ENCODE peak calls at places on chromosome 9, in four cellular contexts. S is tibial artery, I is fibroblast of lung, M is left ventricle myocardium inferior. R is an unnamed sample.

GRCh38 chr9:120776788-120777187 is 16.4 kb downstream of the FBXW2 start:
- DNase-seq in M (no peak), I (no peak), S (no peak), R (no peak)

GRCh38 chr9:75889977-75890540 is 414 bp upstream of the PCSK5 start:
- DNase-seq in I (peak; percentile 75), S (peak; percentile 78), M (peak; percentile 28), R (no peak)

GRCh38 chr9:115764649-115765048 is 388.9 kb upstream of the PAPPA start:
- DNase-seq in M (no peak), I (no peak), S (no peak), R (no peak)

GRCh38 chr9:73441890-73442818 is 290.5 kb downstream of the ANXA1 start:
- DNase-seq in S (no peak), M (no peak), I (no peak), R (peak; percentile 19)

GRCh38 chr9:4833781-4834560 is 41.2 kb downstream of the RCL1 start:
- DNase-seq in I (peak; percentile 48), M (no peak), S (no peak), R (no peak)

GRCh38 chr9:76716270-76716669 is 48.0 kb upstream of the PCA3 start:
- DNase-seq in I (no peak), S (no peak), M (no peak), R (no peak)

GRCh38 chr9:4663956-4664355 is 1.9 kb downstream of the PLPP6 start:
- DNase-seq in M (no peak), I (no peak), S (no peak), R (no peak)

GRCh38 chr9:131546336-131547084 is 1.2 kb downstream of the PRRT1B start:
- DNase-seq in S (no peak), I (no peak), M (no peak), R (no peak)

GRCh38 chr9:123925820-123926219 is 4.1 kb downstream of the DENND1A start:
- DNase-seq in M (no peak), I (no peak), S (no peak), R (no peak)

GRCh38 chr9:69120380-69121154 is 53.5 kb upstream of the TJP2 start:
- DNase-seq in I (peak; percentile 21), S (no peak), M (no peak), R (no peak)

GRCh38 chr9:36319806-36320205 is 61.6 kb upstream of the GNE start:
- DNase-seq in M (no peak), I (no peak), S (no peak), R (peak; percentile 80)

GRCh38 chr9:42388146-42388690 is 204.8 kb downstream of the SPATA31A6 start:
- DNase-seq in I (no peak), S (no peak), M (no peak), R (no peak)

GRCh38 chr9:35696520-35697215 is 6.9 kb upstream of the TPM2 start:
- DNase-seq in I (peak; percentile 55), S (peak; percentile 80), M (peak; percentile 48), R (no peak)

GRCh38 chr9:15552641-15553527 is at the start of gene CCDC171:
- DNase-seq in M (peak; percentile 91), I (peak; percentile 95), S (peak; percentile 97), R (peak; percentile 89)
- TF ChIP-seq CTCF in M (no peak), I (no peak), S (no peak), R (no peak)

DNA sequence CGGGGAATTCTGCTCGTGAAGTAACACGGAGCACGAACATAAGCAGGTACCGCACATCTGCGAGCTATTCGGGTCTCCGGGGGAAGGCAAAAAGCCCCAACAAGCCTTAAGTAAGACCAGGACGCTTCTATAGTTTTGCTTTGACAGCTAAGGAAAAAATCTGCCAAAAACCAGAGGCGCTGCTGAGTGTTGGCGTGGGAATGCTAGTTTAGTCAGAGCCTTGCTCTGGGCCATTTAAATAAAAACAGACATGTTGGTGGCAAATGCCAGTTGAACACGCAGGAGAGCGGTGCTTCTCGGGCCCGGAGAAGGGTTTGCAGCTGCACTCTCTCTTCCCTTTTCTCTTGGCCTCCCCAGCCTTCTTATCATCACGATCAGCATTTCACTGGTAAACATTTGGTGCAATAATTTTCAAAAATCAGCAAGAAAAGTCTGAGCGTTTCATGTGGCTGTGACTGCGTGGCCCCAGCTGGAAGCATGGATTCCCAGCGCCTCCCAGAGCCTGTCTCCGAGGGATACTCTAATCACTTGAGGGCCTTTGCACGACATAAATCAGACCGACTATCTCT is 6.4 kb upstream of the NOTCH1 start:
- DNase-seq in I (peak; percentile 86), M (no peak), S (peak; percentile 80), R (no peak)
- H3K4me3 ChIP-seq in I (no peak overlapping the region), M (no peak overlapping the region), S (peak overlapping the region; percentile 37), R (no peak overlapping the region)

GRCh38 chr9:113995963-113996362 is 82.1 kb downstream of the AMBP start:
- DNase-seq in M (no peak), S (no peak), I (no peak), R (no peak)

GRCh38 chr9:113996531-113997001 is 81.5 kb downstream of the AMBP start:
- DNase-seq in I (no peak), M (no peak), S (no peak), R (no peak)

GRCh38 chr9:113998114-113998513 is 80.0 kb downstream of the AMBP start:
- DNase-seq in S (no peak), M (no peak), I (no peak), R (no peak)

GRCh38 chr9:113998529-113999255 is 79.4 kb downstream of the AMBP start:
- DNase-seq in S (no peak), I (peak; percentile 18), M (no peak), R (no peak)

GRCh38 chr9:113997610-113998009 is 80.5 kb downstream of the AMBP start:
- DNase-seq in I (no peak), M (no peak), S (no peak), R (no peak)
- H3K36me3 ChIP-seq in I (peaks cover 5% of the 10 kb centered on the region), M (no peaks in the 10 kb centered on the region), S (peaks cover 15% of the 10 kb centered on the region), R (peaks cover 1% of the 10 kb centered on the region)

GRCh38 chr9:107043886-107044285 is 180.9 kb downstream of the ZNF462 start:
- DNase-seq in S (no peak), M (no peak), I (no peak), R (no peak)
- TF ChIP-seq CTCF in S (no peak), M (peak; percentile 36), I (no peak), R (no peak)

GRCh38 chr9:133125706-133126696 is 5.0 kb upstream of the RALGDS start:
- DNase-seq in S (no peak), M (no peak), I (peak; percentile 53), R (no peak)
- H3K4me3 ChIP-seq in S (peak overlapping the region; percentile 30), M (peak overlapping the region; percentile 52), I (no peak overlapping the region), R (no peak overlapping the region)

GRCh38 chr9:19376931-19377330 is 3.1 kb downstream of the RPS6 start:
- DNase-seq in S (no peak), I (no peak), M (no peak), R (no peak)

GRCh38 chr9:19371942-19372341 is 8.1 kb downstream of the RPS6 start:
- DNase-seq in I (no peak), M (no peak), S (no peak), R (no peak)

GRCh38 chr9:19372576-19372975 is 7.5 kb downstream of the RPS6 start:
- DNase-seq in I (no peak), S (no peak), M (no peak), R (no peak)

GRCh38 chr9:19375536-19375935 is 4.5 kb downstream of the RPS6 start:
- DNase-seq in M (no peak), I (no peak), S (no peak), R (no peak)

DNA sequence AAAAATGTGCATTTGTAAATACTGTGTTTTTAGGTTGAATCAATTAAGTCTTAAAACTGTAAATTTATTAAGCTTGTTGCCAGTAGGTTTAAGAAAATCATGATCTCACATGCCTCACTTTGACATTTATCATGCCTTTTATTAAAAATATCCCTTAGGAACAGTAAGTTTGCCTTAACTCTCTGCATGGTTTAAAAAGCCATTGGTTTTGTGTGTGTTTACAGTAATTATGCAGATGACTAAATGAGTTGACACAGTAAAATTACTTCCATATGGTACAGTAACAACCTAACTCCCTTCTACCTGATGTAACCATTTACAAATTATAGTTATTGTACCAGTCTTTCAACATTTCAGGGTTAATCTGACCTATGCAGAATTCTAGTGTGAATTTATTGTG is 6.5 kb downstream of the RPS6 start:
- DNase-seq in S (no peak), M (no peak), I (no peak), R (no peak)
- H3K36me3 ChIP-seq in S (peaks cover 85% of the 10 kb centered on the region), M (peaks cover 94% of the 10 kb centered on the region), I (peaks cover 5% of the 10 kb centered on the region), R (peaks cover 2% of the 10 kb centered on the region)

GRCh38 chr9:18149457-18150011 is 324.4 kb upstream of the ADAMTSL1 start:
- DNase-seq in M (no peak), I (no peak), S (no peak), R (no peak)
- TF ChIP-seq CTCF in M (no peak), I (peak; percentile 9), S (no peak), R (no peak)

GRCh38 chr9:23803216-23803615 is 22.8 kb downstream of the ELAVL2 start:
- DNase-seq in M (no peak), S (no peak), I (no peak), R (no peak)

GRCh38 chr9:23798325-23798724 is 27.7 kb downstream of the ELAVL2 start:
- DNase-seq in M (no peak), S (no peak), I (no peak), R (no peak)

GRCh38 chr9:23801523-23801922 is 24.5 kb downstream of the ELAVL2 start:
- DNase-seq in I (no peak), S (no peak), M (no peak), R (no peak)

DNA sequence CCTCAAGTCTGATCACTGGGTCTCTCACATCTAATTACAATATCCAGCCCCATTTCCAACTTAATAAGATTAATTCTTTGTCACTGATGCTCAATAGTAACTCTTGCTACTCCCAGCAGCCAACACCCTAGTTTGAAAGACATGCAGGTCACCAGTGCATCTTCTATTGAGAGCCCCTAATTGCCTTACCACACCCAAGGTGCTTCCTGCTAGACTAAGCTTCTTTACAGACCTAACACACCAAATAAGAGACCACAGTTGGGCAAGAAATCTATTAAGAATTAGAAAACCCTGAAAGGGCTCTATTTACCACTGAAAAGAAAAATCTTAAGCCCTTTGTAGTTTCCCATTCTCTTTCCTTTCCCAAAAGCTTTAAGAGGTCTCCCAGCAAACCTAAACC is 26.5 kb downstream of the ELAVL2 start:
- DNase-seq in M (no peak), S (no peak), I (no peak), R (no peak)
- H3K4me3 ChIP-seq in M (no peak overlapping the region), S (no peak overlapping the region), I (no peak overlapping the region), R (no peak overlapping the region)

R was measured in kidney epithelial cell.